ENCODE peak calls at places on chromosomes 12 and 14, in ten cellular contexts. O, Z, L, F, U, K, P, W, D and N are unnamed samples.
A peak's percentile ranks its signal among the peaks of the same experiment; 100 is the strongest.

GRCh38 chr12:131946757-131947156 is 3.0 kb upstream of the EP400 start:
- DNase-seq in O (no peak), Z (no peak), L (no peak), F (no peak), U (no peak), K (no peak), P (no peak), W (no peak), D (no peak), N (no peak)

GRCh38 chr14:92793709-92794546 is at the start of gene GOLGA5:
- DNase-seq in O (peak; percentile 96), Z (peak; percentile 99), L (peak; percentile 97), F (peak; percentile 93), U (peak; percentile 99), K (peak; percentile 81), P (peak; percentile 99), W (peak; percentile 99), D (peak; percentile 78), N (peak; percentile 97)

GRCh38 chr12:126569706-126570105 is 1504.5 kb downstream of the AACS start:
- DNase-seq in O (no peak), Z (no peak), L (no peak), F (no peak), U (no peak), K (no peak), P (no peak), W (no peak), D (no peak), N (no peak)

GRCh38 chr12:109710747-109711595 is 2.7 kb upstream of the FAM222A start:
- DNase-seq in O (no peak), Z (peak; percentile 34), L (no peak), F (no peak), U (no peak), K (no peak), P (peak; percentile 59), W (no peak), D (peak; percentile 61), N (peak; percentile 78)

GRCh38 chr14:45096218-45096617 is 12.3 kb downstream of the PRPF39 start:
- DNase-seq in O (no peak), Z (no peak), L (no peak), F (no peak), U (no peak), K (no peak), P (no peak), W (no peak), D (no peak), N (no peak)

GRCh38 chr12:76450690-76451089 is 102.5 kb upstream of the BBS10 start:
- DNase-seq in O (no peak), Z (no peak), L (no peak), F (no peak), U (no peak), K (no peak), P (peak; percentile 93), W (no peak), D (no peak), N (peak; percentile 70)

GRCh38 chr14:50036637-50037036 is 79.7 kb downstream of the VCPKMT start:
- DNase-seq in O (no peak), Z (no peak), L (no peak), F (no peak), U (no peak), K (no peak), P (no peak), W (no peak), D (no peak), N (no peak)

GRCh38 chr12:63792333-63792732 is 12.6 kb downstream of the RXYLT1 start:
- DNase-seq in O (no peak), Z (no peak), L (no peak), F (no peak), U (no peak), K (no peak), P (no peak), W (no peak), D (no peak), N (no peak)

GRCh38 chr12:107366322-107366721 is 273.0 kb upstream of the CRY1 start:
- DNase-seq in O (no peak), Z (no peak), L (no peak), F (no peak), U (no peak), K (no peak), P (no peak), W (no peak), D (no peak), N (no peak)

GRCh38 chr14:103280278-103280917 is 53.6 kb upstream of the EIF5 start:
- DNase-seq in O (no peak), Z (no peak), L (no peak), F (no peak), U (no peak), K (no peak), P (no peak), W (no peak), D (no peak), N (peak; percentile 6)

GRCh38 chr12:74890237-74890599 is 319.4 kb downstream of the KCNC2 start:
- DNase-seq in O (peak; percentile 33), Z (no peak), L (no peak), F (no peak), U (peak; percentile 53), K (no peak), P (peak; percentile 98), W (no peak), D (peak; percentile 59), N (peak; percentile 88)

GRCh38 chr12:52097045-52097666 is 17.7 kb downstream of the SMIM41 start:
- DNase-seq in O (no peak), Z (no peak), L (no peak), F (no peak), U (no peak), K (no peak), P (no peak), W (no peak), D (no peak), N (no peak)

GRCh38 chr12:46921048-46921753 is 95.4 kb upstream of the SLC38A4 start:
- DNase-seq in O (no peak), Z (no peak), L (no peak), F (no peak), U (no peak), K (no peak), P (peak; percentile 84), W (no peak), D (no peak), N (peak; percentile 67)

GRCh38 chr12:132559652-132560420 is 50.5 kb downstream of the LRCOL1 start:
- DNase-seq in O (peak; percentile 98), Z (peak; percentile 57), L (peak; percentile 28), F (no peak), U (peak; percentile 32), K (peak; percentile 63), P (peak; percentile 56), W (peak; percentile 51), D (no peak), N (peak; percentile 60)

GRCh38 chr12:94250130-94250529 is 101.8 kb downstream of the PLXNC1 start:
- DNase-seq in O (no peak), Z (no peak), L (no peak), F (no peak), U (no peak), K (no peak), P (no peak), W (no peak), D (no peak), N (no peak)

GRCh38 chr14:67514203-67514607 is 18.9 kb upstream of the PLEKHH1 start:
- DNase-seq in O (no peak), Z (no peak), L (no peak), F (no peak), U (no peak), K (no peak), P (no peak), W (no peak), D (no peak), N (no peak)

GRCh38 chr12:42094277-42094676 is 50.4 kb downstream of the GXYLT1 start:
- DNase-seq in O (no peak), Z (no peak), L (peak; percentile 14), F (no peak), U (peak; percentile 21), K (no peak), P (peak; percentile 79), W (no peak), D (no peak), N (peak; percentile 77)

GRCh38 chr14:76546426-76547221 is 170.7 kb downstream of the ESRRB start:
- DNase-seq in O (peak; percentile 79), Z (peak; percentile 43), L (no peak), F (no peak), U (peak; percentile 15), K (peak; percentile 19), P (peak; percentile 40), W (no peak), D (peak; percentile 5), N (peak; percentile 25)

GRCh38 chr12:79900199-79900598 is 34.7 kb downstream of the PPP1R12A start:
- DNase-seq in O (no peak), Z (no peak), L (no peak), F (no peak), U (no peak), K (no peak), P (no peak), W (no peak), D (no peak), N (no peak)

GRCh38 chr14:75298187-75298985 is 19.8 kb downstream of the FOS start:
- DNase-seq in O (no peak), Z (no peak), L (no peak), F (no peak), U (no peak), K (no peak), P (no peak), W (peak; percentile 78), D (no peak), N (no peak)

GRCh38 chr14:99821519-99822165 is 28.4 kb downstream of the EML1 start:
- DNase-seq in O (no peak), Z (no peak), L (no peak), F (no peak), U (peak; percentile 10), K (no peak), P (peak; percentile 78), W (no peak), D (no peak), N (peak; percentile 93)